ENCODE peak calls at places on chromosomes 3 and 15, in eight cellular contexts. N, W, X, V, K, Y, G and Q are unnamed samples.

GRCh38 chr3:146803746-146804145 is 198.6 kb upstream of the PLSCR5 start:
- DNase-seq in N (no peak), W (no peak), X (no peak), V (no peak), K (no peak), Y (no peak), G (peak; percentile 95), Q (peak; percentile 94)

GRCh38 chr15:40803688-40804087 is 3.2 kb upstream of the ZFYVE19 start:
- DNase-seq in N (no peak), W (no peak), X (no peak), V (no peak), K (no peak), Y (no peak), G (no peak), Q (no peak)

GRCh38 chr3:46965151-46965550 is 11.4 kb downstream of the CCDC12 start:
- DNase-seq in N (peak; percentile 26), W (no peak), X (peak; percentile 26), V (no peak), K (no peak), Y (no peak), G (no peak), Q (no peak)

GRCh38 chr15:66078196-66078928 is 175.2 kb downstream of the MEGF11 start:
- DNase-seq in N (no peak), W (no peak), X (no peak), V (no peak), K (no peak), Y (no peak), G (no peak), Q (no peak)

GRCh38 chr15:55649058-55649423 is 60.9 kb upstream of the PYGO1 start:
- DNase-seq in N (peak; percentile 57), W (no peak), X (no peak), V (no peak), K (no peak), Y (no peak), G (peak; percentile 67), Q (peak; percentile 67)

GRCh38 chr3:189282751-189283150 is 111.0 kb downstream of the TPRG1 start:
- DNase-seq in N (no peak), W (no peak), X (no peak), V (no peak), K (no peak), Y (no peak), G (peak; percentile 27), Q (no peak)

GRCh38 chr3:33074217-33075067 is 22.5 kb downstream of the GLB1 start:
- DNase-seq in N (peak; percentile 84), W (peak; percentile 32), X (no peak), V (peak; percentile 22), K (no peak), Y (peak; percentile 80), G (peak; percentile 71), Q (peak; percentile 77)

GRCh38 chr3:63309780-63310179 is 31.7 kb downstream of the SYNPR start:
- DNase-seq in N (no peak), W (no peak), X (no peak), V (no peak), K (no peak), Y (no peak), G (no peak), Q (no peak)

GRCh38 chr15:78873796-78874761 is 1.4 kb downstream of the MORF4L1 start:
- DNase-seq in N (peak; percentile 24), W (no peak), X (no peak), V (no peak), K (no peak), Y (peak; percentile 38), G (no peak), Q (no peak)

GRCh38 chr15:58931985-58932384 is 1.5 kb downstream of the SLTM start:
- DNase-seq in N (peak; percentile 52), W (no peak), X (no peak), V (no peak), K (peak; percentile 31), Y (peak; percentile 51), G (peak; percentile 50), Q (peak; percentile 76)

GRCh38 chr3:72634128-72634527 is 214.1 kb downstream of the SHQ1 start:
- DNase-seq in N (no peak), W (no peak), X (no peak), V (no peak), K (no peak), Y (no peak), G (no peak), Q (no peak)

GRCh38 chr3:77102916-77103769 is 63.2 kb downstream of the ROBO2 start:
- DNase-seq in N (no peak), W (no peak), X (no peak), V (no peak), K (no peak), Y (no peak), G (peak; percentile 30), Q (no peak)

GRCh38 chr3:113242091-113242581 is 30.8 kb downstream of the BOC start:
- DNase-seq in N (no peak), W (no peak), X (no peak), V (no peak), K (no peak), Y (no peak), G (peak; percentile 78), Q (peak; percentile 32)

GRCh38 chr3:120302361-120302760 is 17.3 kb upstream of the GPR156 start:
- DNase-seq in N (no peak), W (no peak), X (no peak), V (no peak), K (no peak), Y (no peak), G (no peak), Q (peak; percentile 70)

GRCh38 chr15:100718075-100718980 is 115.9 kb downstream of the ASB7 start:
- DNase-seq in N (no peak), W (no peak), X (no peak), V (peak; percentile 13), K (no peak), Y (no peak), G (no peak), Q (no peak)

GRCh38 chr15:85002517-85002916 is 20.9 kb downstream of the PDE8A start:
- DNase-seq in N (no peak), W (no peak), X (no peak), V (no peak), K (no peak), Y (no peak), G (no peak), Q (no peak)

GRCh38 chr3:36965440-36965839 is 20.6 kb upstream of the TRANK1 start:
- DNase-seq in N (peak; percentile 64), W (no peak), X (no peak), V (no peak), K (no peak), Y (no peak), G (no peak), Q (no peak)

GRCh38 chr3:123276346-123276745 is 74.6 kb downstream of the SEC22A start:
- DNase-seq in N (no peak), W (no peak), X (no peak), V (no peak), K (no peak), Y (no peak), G (no peak), Q (no peak)

GRCh38 chr3:59606638-59607262 is 556.9 kb upstream of the CFAP20DC start:
- DNase-seq in N (no peak), W (peak; percentile 13), X (no peak), V (no peak), K (no peak), Y (no peak), G (no peak), Q (no peak)

GRCh38 chr15:74468341-74469032 is 7.5 kb upstream of the UBL7 start:
- DNase-seq in N (no peak), W (no peak), X (no peak), V (no peak), K (no peak), Y (no peak), G (no peak), Q (no peak)

GRCh38 chr15:29888651-29889050 is 66.4 kb upstream of the TJP1 start:
- DNase-seq in N (no peak), W (no peak), X (no peak), V (no peak), K (no peak), Y (no peak), G (peak; percentile 85), Q (peak; percentile 65)

GRCh38 chr3:38084019-38084968 is 45.3 kb downstream of the DLEC1 start:
- DNase-seq in N (peak; percentile 62), W (peak; percentile 42), X (no peak), V (no peak), K (no peak), Y (peak; percentile 25), G (peak; percentile 31), Q (peak; percentile 31)

GRCh38 chr3:106212658-106213222 is 343.9 kb upstream of the CBLB start:
- DNase-seq in N (peak; percentile 70), W (no peak), X (no peak), V (no peak), K (no peak), Y (no peak), G (peak; percentile 46), Q (peak; percentile 14)

GRCh38 chr3:58683001-58683845 is 16.6 kb upstream of the FAM3D start:
- DNase-seq in N (peak; percentile 23), W (no peak), X (no peak), V (no peak), K (peak; percentile 47), Y (no peak), G (peak; percentile 66), Q (peak; percentile 1)

DNA sequence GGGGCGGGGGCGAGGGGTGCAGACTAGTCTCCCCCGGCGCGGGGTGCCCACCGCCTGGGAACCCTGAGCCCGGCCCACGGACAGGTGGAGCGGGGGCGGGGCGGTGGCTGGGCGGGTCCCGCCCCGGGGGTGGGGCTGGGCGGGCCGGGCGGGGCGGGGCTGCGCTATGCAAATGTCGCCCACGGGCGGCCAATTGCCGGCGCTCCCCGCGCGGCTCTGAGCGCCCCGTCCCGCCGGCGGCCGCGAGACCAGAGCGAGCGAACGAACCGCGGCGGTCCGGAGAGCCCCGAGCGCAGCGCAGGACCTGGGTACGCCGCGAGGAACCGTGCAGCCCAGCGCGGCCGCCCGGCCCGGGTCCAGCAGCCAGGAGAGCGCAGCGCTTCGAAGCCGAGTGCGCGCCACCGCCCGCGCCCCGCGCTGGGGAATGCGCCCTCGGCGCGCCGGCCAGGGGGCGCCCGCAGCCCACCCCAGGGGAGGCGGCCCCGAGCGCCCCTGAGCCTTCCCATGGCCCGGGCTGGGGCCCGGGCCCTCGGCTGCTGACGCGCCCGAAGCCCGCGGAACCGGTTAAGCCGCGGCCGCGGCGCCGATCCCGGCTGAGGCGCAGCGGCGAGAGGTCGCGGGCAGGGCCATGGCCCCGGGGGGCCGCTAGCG is at the start of gene SEMA3F:
- DNase-seq in N (peak; percentile 85), W (peak; percentile 72), X (peak; percentile 81), V (peak; percentile 64), K (peak; percentile 15), Y (peak; percentile 76), G (peak; percentile 55), Q (peak; percentile 51)
- TF ChIP-seq CTCF in N (no peak), W (peak; percentile 14), X (no peak), V (no peak), K (no peak), Y (peak; percentile 20), G (no peak), Q (no peak)

GRCh38 chr3:130896101-130896500 is 2.2 kb downstream of the ATP2C1 start:
- DNase-seq in N (no peak), W (no peak), X (no peak), V (no peak), K (no peak), Y (no peak), G (no peak), Q (no peak)
- H3K4me3 ChIP-seq in N (peak overlapping the region; percentile 85), W (peak overlapping the region; percentile 83), X (no peak overlapping the region), V (no peak overlapping the region), K (no peak overlapping the region), Y (no peak overlapping the region), G (peak overlapping the region; percentile 92), Q (peak overlapping the region; percentile 91)

GRCh38 chr3:132669256-132669777 is 9.2 kb downstream of the UBA5 start:
- DNase-seq in N (no peak), W (no peak), X (no peak), V (no peak), K (no peak), Y (no peak), G (no peak), Q (no peak)
- TF ChIP-seq CTCF in N (no peak), W (no peak), X (no peak), V (no peak), K (no peak), Y (no peak), G (no peak), Q (no peak)

GRCh38 chr3:29514170-29514569 is 233.3 kb downstream of the RBMS3 start:
- DNase-seq in N (no peak), W (no peak), X (no peak), V (no peak), K (no peak), Y (no peak), G (no peak), Q (peak; percentile 87)
- H3K4me3 ChIP-seq in N (no peak overlapping the region), W (no peak overlapping the region), X (no peak overlapping the region), V (no peak overlapping the region), K (no peak overlapping the region), Y (no peak overlapping the region), G (no peak overlapping the region), Q (no peak overlapping the region)